ENCODE peak calls at places on chromosomes 6 and 20, in ten cellular contexts. L is cardiac fibroblast, J is A549, D is colonic mucosa, S is lower leg skin, V is dorsolateral prefrontal cortex, H is fibroblast of pulmonary artery, Z is thoracic aorta, N is epithelial cell of esophagus, Q is kidney epithelial cell. Y is an unnamed sample.

GRCh38 chr6:96059586-96059985 is 43.8 kb downstream of the FUT9 start:
- DNase-seq in H (no peak), N (no peak), J (no peak), Z (no peak), Q (no peak), S (no peak), V (no peak), D (no peak), L (no peak), Y (no peak)

GRCh38 chr6:41634657-41635056 is 3.6 kb upstream of the MDFI start:
- DNase-seq in V (no peak), D (no peak), N (no peak), S (no peak), J (no peak), L (peak; percentile 64), Q (no peak), H (peak; percentile 74), Z (no peak), Y (peak; percentile 74)

GRCh38 chr6:64084201-64084663 is 448.6 kb downstream of the PHF3 start:
- DNase-seq in Q (no peak), V (no peak), H (no peak), J (peak; percentile 1), D (peak; percentile 37), S (no peak), L (no peak), Z (no peak), N (peak; percentile 51), Y (no peak)

GRCh38 chr6:2221724-2222274 is 23.6 kb downstream of the GMDS start:
- DNase-seq in Z (no peak), S (no peak), V (no peak), L (no peak), Q (no peak), H (no peak), D (no peak), J (no peak), N (no peak), Y (peak; percentile 43)

GRCh38 chr6:45310118-45310788 is 17.9 kb upstream of the RUNX2 start:
- DNase-seq in D (no peak), J (no peak), S (no peak), H (no peak), V (no peak), Q (no peak), N (no peak), Z (no peak), L (no peak), Y (no peak)

GRCh38 chr6:159074120-159074684 is 29.4 kb upstream of the TAGAP start:
- DNase-seq in H (peak; percentile 50), L (peak; percentile 57), D (peak; percentile 26), Z (no peak), S (no peak), N (peak; percentile 27), V (peak; percentile 55), Q (peak; percentile 23), J (peak; percentile 51), Y (peak; percentile 68)

GRCh38 chr6:16209539-16209938 is 28.8 kb upstream of the GMPR start:
- DNase-seq in L (no peak), Z (no peak), S (no peak), N (no peak), H (no peak), V (no peak), Q (no peak), J (no peak), D (no peak), Y (no peak)

GRCh38 chr20:54212871-54213270 is 5.0 kb downstream of the PFDN4 start:
- DNase-seq in J (no peak), H (no peak), L (no peak), N (no peak), S (no peak), Z (no peak), V (no peak), D (no peak), Q (no peak), Y (peak; percentile 59)

GRCh38 chr6:12572884-12573824 is 143.4 kb upstream of the PHACTR1 start:
- DNase-seq in V (no peak), L (peak; percentile 90), S (no peak), N (peak; percentile 73), Z (no peak), J (peak; percentile 81), D (peak; percentile 25), H (peak; percentile 89), Q (peak; percentile 80), Y (peak; percentile 86)

GRCh38 chr6:169508452-169508851 is 193.4 kb downstream of the WDR27 start:
- DNase-seq in V (no peak), S (no peak), Z (no peak), Q (no peak), L (no peak), H (no peak), J (no peak), D (no peak), N (no peak), Y (no peak)

GRCh38 chr6:86858970-86859369 is 78.4 kb upstream of the HTR1E start:
- DNase-seq in J (no peak), V (no peak), S (no peak), D (no peak), N (no peak), Z (no peak), L (no peak), Q (no peak), H (no peak), Y (no peak)

GRCh38 chr6:86859513-86859912 is 77.8 kb upstream of the HTR1E start:
- DNase-seq in V (no peak), D (no peak), H (no peak), Q (no peak), Z (no peak), S (no peak), L (no peak), N (no peak), J (no peak), Y (no peak)

DNA sequence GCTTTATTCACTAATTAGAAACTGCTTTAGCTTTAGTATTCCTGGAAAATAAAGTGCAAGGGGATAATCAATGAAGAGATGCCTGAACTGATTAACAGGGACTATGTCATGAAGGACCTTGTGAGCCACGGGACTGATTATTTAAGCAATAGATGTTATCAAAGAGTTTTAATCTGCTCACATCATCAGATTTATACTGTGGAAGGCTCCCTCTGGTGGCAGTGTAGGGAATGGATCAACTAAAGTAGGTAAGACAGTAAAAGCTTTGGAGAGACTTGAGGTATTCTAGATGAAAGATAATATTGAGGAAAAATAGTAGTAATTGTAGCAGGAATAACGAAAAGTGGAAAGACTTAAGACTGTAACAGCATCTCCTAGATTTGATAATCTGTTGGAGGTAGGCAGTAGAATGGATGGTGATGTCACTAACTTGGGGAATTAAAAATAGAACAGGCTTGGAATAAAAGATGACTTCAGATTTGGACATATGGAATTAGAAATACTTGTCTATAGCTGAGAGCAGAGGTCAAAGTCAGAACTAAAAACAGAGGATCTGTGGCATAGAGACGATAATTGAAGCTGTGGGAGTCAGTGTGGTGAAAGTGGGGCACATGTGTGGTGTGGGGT is 80.3 kb upstream of the HTR1E start:
- DNase-seq in L (peak; percentile 28), V (peak; percentile 46), H (peak; percentile 40), Z (no peak), S (no peak), J (peak; percentile 25), Q (peak; percentile 2), D (peak; percentile 30), N (peak; percentile 62), Y (peak; percentile 64)
- TF ChIP-seq CTCF in L (peak; percentile 77), V (peak; percentile 69), H (peak; percentile 71), Z (peak; percentile 49), S (no peak), J (peak; percentile 61), Q (peak; percentile 75), D (peak; percentile 62), N (peak; percentile 85), Y (peak; percentile 68)

DNA sequence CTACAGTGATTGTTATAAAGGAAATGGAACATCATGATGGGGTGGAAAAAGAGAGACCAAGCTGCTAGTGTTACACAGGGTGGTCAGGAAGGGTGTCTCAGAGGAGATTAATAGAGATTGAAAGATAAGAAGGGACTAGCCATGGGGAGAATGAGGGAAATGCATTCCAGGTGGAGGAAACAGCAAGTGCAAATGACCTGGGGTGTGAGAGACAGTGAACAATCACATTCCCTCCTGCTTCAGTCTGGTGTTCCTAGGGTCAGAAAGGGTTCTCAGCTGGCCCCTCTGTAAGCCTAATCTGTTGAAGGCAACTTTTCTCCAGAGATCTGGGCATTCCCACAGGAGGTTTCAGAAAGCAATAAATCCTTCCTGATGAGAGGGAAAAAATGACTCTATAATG is 3.6 kb upstream of the KCNB1 start:
- DNase-seq in Z (no peak), N (no peak), L (no peak), S (no peak), D (no peak), Q (no peak), V (no peak), J (no peak), H (no peak), Y (no peak)
- H3K4me3 ChIP-seq in Z (no peak overlapping the region), N (no peak overlapping the region), L (no peak overlapping the region), S (no peak overlapping the region), D (no peak overlapping the region), Q (no peak overlapping the region), V (no peak overlapping the region), J (no peak overlapping the region), H (no peak overlapping the region), Y (no peak overlapping the region)

DNA sequence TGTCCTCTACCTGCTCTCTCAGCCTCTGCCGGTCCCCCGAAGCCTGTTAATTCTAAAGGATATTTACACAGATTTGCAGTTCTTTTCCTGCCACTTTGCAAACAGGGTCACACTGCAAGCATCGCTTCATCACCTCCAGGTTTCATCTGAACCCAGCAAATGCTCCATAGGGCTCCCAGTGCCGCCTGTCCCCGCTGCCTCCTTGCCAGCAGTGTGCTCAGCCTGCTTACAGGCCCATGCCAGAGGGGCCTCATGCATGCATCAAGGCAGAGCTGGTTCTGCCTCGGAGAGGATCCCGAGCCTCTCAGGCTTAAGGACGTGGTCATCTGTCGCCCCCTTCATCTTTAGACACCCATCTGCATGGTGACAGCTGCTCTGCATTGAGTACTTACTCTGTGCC is 10.5 kb downstream of the SIRPA start:
- DNase-seq in H (no peak), V (no peak), Q (no peak), J (no peak), L (no peak), D (no peak), Z (no peak), S (no peak), N (no peak), Y (no peak)
- TF ChIP-seq CTCF in H (no peak), V (no peak), Q (no peak), J (no peak), L (no peak), D (no peak), Z (no peak), S (no peak), N (no peak), Y (no peak)

DNA sequence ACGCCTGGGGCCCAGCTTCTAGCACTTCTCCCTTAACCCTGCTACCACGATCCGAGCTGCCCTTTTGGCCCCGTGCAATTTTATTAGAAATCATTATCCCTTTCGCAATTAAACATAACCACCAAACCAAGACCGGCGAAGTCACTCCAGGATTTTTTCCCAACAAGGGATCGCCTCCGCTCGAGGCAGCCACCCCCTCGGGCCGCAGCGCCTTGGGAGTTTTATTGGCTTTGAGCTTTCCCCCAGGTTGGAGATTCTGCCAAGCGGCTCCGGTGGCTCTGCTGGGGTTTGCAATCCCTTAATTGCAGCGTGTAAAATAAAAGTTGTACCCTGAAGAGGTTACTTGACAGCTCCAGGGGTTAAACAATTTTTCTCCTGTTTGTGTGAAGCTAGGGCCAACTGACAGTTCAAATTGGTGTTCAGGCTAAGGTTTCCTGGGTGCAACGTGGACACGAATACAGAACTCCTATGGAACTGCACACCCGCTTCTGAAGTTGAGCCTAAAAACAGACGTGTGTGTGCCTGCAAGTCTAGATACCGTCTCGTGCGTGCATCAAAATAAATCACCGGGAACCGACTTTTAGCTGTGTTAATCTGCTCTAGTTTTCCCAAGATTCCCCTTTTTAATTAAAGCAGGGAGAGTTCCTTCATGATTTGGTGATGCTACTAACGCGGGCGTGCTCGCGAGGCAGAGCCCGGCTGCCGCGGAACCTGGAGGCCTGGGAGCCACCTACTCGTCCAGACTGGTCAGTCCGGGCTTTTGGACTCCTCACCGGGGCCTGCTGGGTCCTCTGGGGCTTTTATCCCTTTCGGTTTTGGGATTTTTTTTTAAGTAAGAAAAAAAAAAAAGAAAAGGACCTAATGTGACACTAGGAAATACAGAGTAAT is 963 bp upstream of the TFAP2A start:
- DNase-seq in L (no peak), N (no peak), H (no peak), S (no peak), D (no peak), J (no peak), V (no peak), Q (no peak), Z (no peak), Y (no peak)
- H3K4me3 ChIP-seq in L (no peak overlapping the region), N (peak overlapping the region; percentile 84), H (no peak overlapping the region), S (peak overlapping the region; percentile 19), D (no peak overlapping the region), J (peak overlapping the region; percentile 52), V (no peak overlapping the region), Q (peak overlapping the region; percentile 58), Z (peak overlapping the region; percentile 96), Y (no peak overlapping the region)

Y was measured in choroid plexus epithelial cell.